ENCODE peak calls at places on chromosomes 3 and 15, in six cellular contexts. One of them, this sample, is unnamed.

GRCh38 chr3:186939536-186939935 is 9.2 kb downstream of the ST6GAL1 start:
- DNase-seq in A549: no peak
- DNase-seq in SK-N-SH: no peak
- DNase-seq in K562: no peak
- DNase-seq in GM12878: no peak
- DNase-seq in H1: no peak
- DNase-seq in this sample: no peak

GRCh38 chr3:156681003-156681402 is 6.6 kb downstream of the TIPARP start:
- DNase-seq in A549: peak; percentile 15
- DNase-seq in SK-N-SH: peak; percentile 55
- DNase-seq in K562: peak; percentile 53
- DNase-seq in GM12878: no peak
- DNase-seq in H1: no peak
- DNase-seq in this sample: peak; percentile 71

GRCh38 chr3:52084954-52085730 is 28.8 kb upstream of the DUSP7 start:
- DNase-seq in A549: no peak
- DNase-seq in SK-N-SH: peak; percentile 58
- DNase-seq in K562: no peak
- DNase-seq in GM12878: no peak
- DNase-seq in H1: no peak
- DNase-seq in this sample: no peak

GRCh38 chr3:11607816-11608215 is 35.9 kb downstream of the VGLL4 start:
- DNase-seq in A549: no peak
- DNase-seq in SK-N-SH: no peak
- DNase-seq in K562: peak; percentile 61
- DNase-seq in GM12878: no peak
- DNase-seq in H1: no peak
- DNase-seq in this sample: peak; percentile 30

GRCh38 chr15:97316362-97316761 is 644.1 kb upstream of the ARRDC4 start:
- DNase-seq in A549: no peak
- DNase-seq in SK-N-SH: no peak
- DNase-seq in K562: no peak
- DNase-seq in GM12878: no peak
- DNase-seq in H1: no peak
- DNase-seq in this sample: no peak

GRCh38 chr15:38072007-38072506 is 137.6 kb downstream of the TMCO5A start:
- DNase-seq in A549: no peak
- DNase-seq in SK-N-SH: no peak
- DNase-seq in K562: no peak
- DNase-seq in GM12878: no peak
- DNase-seq in H1: no peak
- DNase-seq in this sample: no peak

GRCh38 chr3:22621205-22621809 is 581.8 kb upstream of the UBE2E2 start:
- DNase-seq in A549: no peak
- DNase-seq in SK-N-SH: no peak
- DNase-seq in K562: no peak
- DNase-seq in GM12878: no peak
- DNase-seq in H1: no peak
- DNase-seq in this sample: no peak

GRCh38 chr3:16058511-16058910 is 116.0 kb upstream of the GALNT15 start:
- DNase-seq in A549: no peak
- DNase-seq in SK-N-SH: no peak
- DNase-seq in K562: no peak
- DNase-seq in GM12878: no peak
- DNase-seq in H1: no peak
- DNase-seq in this sample: no peak

GRCh38 chr3:52798978-52799476 is 4.4 kb downstream of the ITIH3 start:
- DNase-seq in A549: peak; percentile 52
- DNase-seq in SK-N-SH: peak; percentile 59
- DNase-seq in K562: peak; percentile 41
- DNase-seq in GM12878: no peak
- DNase-seq in H1: peak; percentile 44
- DNase-seq in this sample: peak; percentile 41

GRCh38 chr3:160150525-160150924 is 74.7 kb upstream of the C3orf80 start:
- DNase-seq in A549: no peak
- DNase-seq in SK-N-SH: no peak
- DNase-seq in K562: no peak
- DNase-seq in GM12878: no peak
- DNase-seq in H1: no peak
- DNase-seq in this sample: no peak

GRCh38 chr3:7015683-7016440 is 154.9 kb downstream of the GRM7 start:
- DNase-seq in A549: no peak
- DNase-seq in SK-N-SH: no peak
- DNase-seq in K562: no peak
- DNase-seq in GM12878: no peak
- DNase-seq in H1: no peak
- DNase-seq in this sample: no peak

GRCh38 chr15:98684441-98684840 is 36.1 kb downstream of the IGF1R start:
- DNase-seq in A549: no peak
- DNase-seq in SK-N-SH: no peak
- DNase-seq in K562: no peak
- DNase-seq in GM12878: no peak
- DNase-seq in H1: no peak
- DNase-seq in this sample: no peak

GRCh38 chr15:65077981-65078352 is 1.4 kb downstream of the KBTBD13 start:
- DNase-seq in A549: peak; percentile 91
- DNase-seq in SK-N-SH: peak; percentile 61
- DNase-seq in K562: no peak
- DNase-seq in GM12878: no peak
- DNase-seq in H1: peak; percentile 84
- DNase-seq in this sample: no peak

GRCh38 chr3:126358038-126358815 is 1.0 kb upstream of the KLF15 start:
- DNase-seq in A549: no peak
- DNase-seq in SK-N-SH: no peak
- DNase-seq in K562: no peak
- DNase-seq in GM12878: no peak
- DNase-seq in H1: no peak
- DNase-seq in this sample: no peak

GRCh38 chr15:60713096-60714084 is 234.4 kb upstream of the ICE2 start:
- DNase-seq in A549: no peak
- DNase-seq in SK-N-SH: no peak
- DNase-seq in K562: no peak
- DNase-seq in GM12878: no peak
- DNase-seq in H1: no peak
- DNase-seq in this sample: no peak

GRCh38 chr3:101778385-101779046 is 495 bp upstream of the NXPE3 start:
- DNase-seq in A549: no peak
- DNase-seq in SK-N-SH: no peak
- DNase-seq in K562: no peak
- DNase-seq in GM12878: no peak
- DNase-seq in H1: no peak
- DNase-seq in this sample: no peak

GRCh38 chr3:176916777-176917176 is 280.5 kb downstream of the TBL1XR1 start:
- DNase-seq in A549: no peak
- DNase-seq in SK-N-SH: no peak
- DNase-seq in K562: no peak
- DNase-seq in GM12878: no peak
- DNase-seq in H1: peak; percentile 33
- DNase-seq in this sample: no peak

GRCh38 chr3:54862526-54862925 is 65.3 kb downstream of the LRTM1 start:
- DNase-seq in A549: no peak
- DNase-seq in SK-N-SH: no peak
- DNase-seq in K562: no peak
- DNase-seq in GM12878: no peak
- DNase-seq in H1: no peak
- DNase-seq in this sample: no peak

GRCh38 chr15:80208758-80209734 is 43.0 kb downstream of the CTXND1 start:
- DNase-seq in A549: no peak
- DNase-seq in SK-N-SH: no peak
- DNase-seq in K562: no peak
- DNase-seq in GM12878: no peak
- DNase-seq in H1: no peak
- DNase-seq in this sample: no peak

GRCh38 chr3:53194218-53195065 is 33.4 kb downstream of the PRKCD start:
- DNase-seq in A549: no peak
- DNase-seq in SK-N-SH: peak; percentile 30
- DNase-seq in K562: no peak
- DNase-seq in GM12878: no peak
- DNase-seq in H1: no peak
- DNase-seq in this sample: no peak

GRCh38 chr3:16179261-16179660 is 4.8 kb downstream of the GALNT15 start:
- DNase-seq in A549: no peak
- DNase-seq in SK-N-SH: no peak
- DNase-seq in K562: no peak
- DNase-seq in GM12878: no peak
- DNase-seq in H1: no peak
- DNase-seq in this sample: no peak

GRCh38 chr3:71447803-71448202 is 135.7 kb downstream of the FOXP1 start:
- DNase-seq in A549: no peak
- DNase-seq in SK-N-SH: no peak
- DNase-seq in K562: no peak
- DNase-seq in GM12878: no peak
- DNase-seq in H1: no peak
- DNase-seq in this sample: no peak

GRCh38 chr3:144294659-144295538 is 323.3 kb downstream of the DIPK2A start:
- DNase-seq in A549: no peak
- DNase-seq in SK-N-SH: no peak
- DNase-seq in K562: no peak
- DNase-seq in GM12878: peak; percentile 66
- DNase-seq in H1: no peak
- DNase-seq in this sample: no peak
- TF ChIP-seq CHD2 in A549: no peak
- TF ChIP-seq CHD2 in SK-N-SH: no peak
- TF ChIP-seq CHD2 in K562: no peak
- TF ChIP-seq CHD2 in GM12878: no peak
- TF ChIP-seq CHD2 in H1: no peak
- TF ChIP-seq CHD2 in this sample: no peak

GRCh38 chr3:133488785-133489367 is 84.6 kb upstream of the CDV3 start:
- DNase-seq in A549: no peak
- DNase-seq in SK-N-SH: no peak
- DNase-seq in K562: peak; percentile 30
- DNase-seq in GM12878: no peak
- DNase-seq in H1: no peak
- DNase-seq in this sample: peak; percentile 44

GRCh38 chr3:133487204-133487603 is 86.3 kb upstream of the CDV3 start:
- DNase-seq in A549: no peak
- DNase-seq in SK-N-SH: no peak
- DNase-seq in K562: no peak
- DNase-seq in GM12878: no peak
- DNase-seq in H1: no peak
- DNase-seq in this sample: no peak

GRCh38 chr3:133489466-133490085 is 83.9 kb upstream of the CDV3 start:
- DNase-seq in A549: no peak
- DNase-seq in SK-N-SH: no peak
- DNase-seq in K562: no peak
- DNase-seq in GM12878: no peak
- DNase-seq in H1: no peak
- DNase-seq in this sample: no peak

GRCh38 chr3:133486658-133487057 is 86.8 kb downstream of the BFSP2 start:
- DNase-seq in A549: no peak
- DNase-seq in SK-N-SH: no peak
- DNase-seq in K562: no peak
- DNase-seq in GM12878: no peak
- DNase-seq in H1: no peak
- DNase-seq in this sample: no peak

DNA sequence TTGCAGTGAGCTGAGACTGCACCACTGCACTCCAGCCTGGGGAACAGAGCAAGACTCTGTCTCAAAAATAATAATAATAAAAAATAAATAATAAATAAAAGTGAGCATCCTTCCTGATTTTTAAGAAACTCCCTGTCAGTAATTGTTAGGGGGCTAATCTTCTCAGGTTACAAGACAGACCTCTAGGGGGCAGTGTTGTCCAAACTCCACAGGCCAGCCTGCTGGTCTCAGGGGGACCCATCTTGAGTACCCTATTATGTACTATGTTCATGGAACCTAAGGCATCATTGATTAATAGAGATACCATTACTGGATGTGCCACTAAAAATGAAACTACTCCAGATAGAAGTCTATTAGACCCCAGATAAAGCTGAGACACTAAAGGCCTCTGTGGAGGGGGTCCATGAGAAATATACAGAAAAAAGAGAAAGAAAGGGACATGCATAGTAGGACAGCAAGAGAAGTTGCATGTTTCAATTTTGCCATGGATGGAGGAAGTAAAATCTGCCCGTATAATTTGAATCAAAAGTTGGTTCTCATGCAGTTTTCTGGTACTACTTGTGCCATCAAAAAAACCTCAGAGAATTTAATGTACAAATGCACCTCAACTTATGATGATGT is 85.5 kb upstream of the CDV3 start:
- DNase-seq in A549: peak; percentile 12
- DNase-seq in SK-N-SH: no peak
- DNase-seq in K562: peak; percentile 37
- DNase-seq in GM12878: no peak
- DNase-seq in H1: no peak
- DNase-seq in this sample: peak; percentile 20
- H3K4me2 ChIP-seq in A549: no peak overlapping the region
- H3K4me2 ChIP-seq in SK-N-SH: no peak overlapping the region
- H3K4me2 ChIP-seq in K562: no peak overlapping the region
- H3K4me2 ChIP-seq in GM12878: peak overlapping the region; percentile 93
- H3K4me2 ChIP-seq in H1: no peak overlapping the region
- H3K4me2 ChIP-seq in this sample: no peak overlapping the region

DNA sequence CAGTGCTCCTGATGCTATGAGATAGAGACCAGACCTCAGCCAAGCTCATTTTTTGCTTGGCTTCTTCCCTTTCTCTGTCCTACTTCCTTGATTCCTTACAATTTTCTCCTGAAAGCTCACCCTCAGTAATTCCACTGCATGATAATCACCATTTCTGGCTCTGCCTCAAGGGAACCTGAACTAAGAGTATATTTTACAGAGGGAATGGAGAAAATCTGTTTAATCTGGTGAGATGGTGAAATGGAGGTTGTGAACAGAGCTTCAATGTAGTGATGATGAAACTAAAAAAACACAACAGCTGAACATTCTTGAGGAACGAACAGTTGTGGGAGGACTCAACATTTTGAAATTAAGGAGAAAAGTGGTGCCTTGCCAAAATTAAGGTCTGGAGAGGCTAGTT is 16.3 kb downstream of the HHLA2 start:
- DNase-seq in A549: no peak
- DNase-seq in SK-N-SH: no peak
- DNase-seq in K562: no peak
- DNase-seq in GM12878: no peak
- DNase-seq in H1: no peak
- DNase-seq in this sample: no peak
- TF ChIP-seq CHD2 in A549: no peak
- TF ChIP-seq CHD2 in SK-N-SH: no peak
- TF ChIP-seq CHD2 in K562: no peak
- TF ChIP-seq CHD2 in GM12878: no peak
- TF ChIP-seq CHD2 in H1: no peak
- TF ChIP-seq CHD2 in this sample: no peak

GRCh38 chr3:195896361-195897080 is 11.8 kb downstream of the TNK2 start:
- DNase-seq in A549: no peak
- DNase-seq in SK-N-SH: peak; percentile 59
- DNase-seq in K562: peak; percentile 76
- DNase-seq in GM12878: no peak
- DNase-seq in H1: no peak
- DNase-seq in this sample: no peak

GRCh38 chr3:195893516-195893915 is 14.8 kb downstream of the TNK2 start:
- DNase-seq in A549: no peak
- DNase-seq in SK-N-SH: no peak
- DNase-seq in K562: no peak
- DNase-seq in GM12878: no peak
- DNase-seq in H1: no peak
- DNase-seq in this sample: no peak

GRCh38 chr3:195893916-195894315 is 14.4 kb downstream of the TNK2 start:
- DNase-seq in A549: no peak
- DNase-seq in SK-N-SH: no peak
- DNase-seq in K562: no peak
- DNase-seq in GM12878: no peak
- DNase-seq in H1: no peak
- DNase-seq in this sample: no peak

GRCh38 chr3:195895900-195896360 is 12.4 kb downstream of the TNK2 start:
- DNase-seq in A549: peak; percentile 41
- DNase-seq in SK-N-SH: peak; percentile 80
- DNase-seq in K562: peak; percentile 65
- DNase-seq in GM12878: no peak
- DNase-seq in H1: no peak
- DNase-seq in this sample: no peak

GRCh38 chr3:195895078-195895899 is 13.1 kb downstream of the TNK2 start:
- DNase-seq in A549: peak; percentile 75
- DNase-seq in SK-N-SH: peak; percentile 84
- DNase-seq in K562: peak; percentile 72
- DNase-seq in GM12878: no peak
- DNase-seq in H1: no peak
- DNase-seq in this sample: peak; percentile 44
- H3K4me2 ChIP-seq in A549: peak overlapping the region; percentile 95
- H3K4me2 ChIP-seq in SK-N-SH: peak overlapping the region; percentile 93
- H3K4me2 ChIP-seq in K562: peak overlapping the region; percentile 86
- H3K4me2 ChIP-seq in GM12878: peak overlapping the region; percentile 96
- H3K4me2 ChIP-seq in H1: peak overlapping the region; percentile 53
- H3K4me2 ChIP-seq in this sample: peak overlapping the region; percentile 100

This sample was measured in HepG2.